ENCODE peak calls at places on chromosomes 4 and X, in four cellular contexts. S, E, B and C are unnamed samples.

GRCh38 chr4:165877291-165877690 is 4.3 kb downstream of the TLL1 start:
- DNase-seq in S (no peak), B (no peak), E (no peak), C (no peak)

GRCh38 chr4:113375964-113376666 is 326.7 kb downstream of the ANK2 start:
- DNase-seq in B (no peak), S (no peak), E (no peak), C (no peak)

GRCh38 chrX:11399481-11399880 is 106.3 kb downstream of the AMELX start:
- DNase-seq in E (no peak), B (no peak), S (no peak), C (no peak)

GRCh38 chrX:36957425-36958328 is 50.5 kb upstream of the FAM47C start:
- DNase-seq in E (no peak), B (no peak), S (no peak), C (no peak)

GRCh38 chr4:101367201-101367600 is 19.9 kb upstream of the PPP3CA start:
- DNase-seq in S (no peak), E (no peak), B (no peak), C (no peak)

GRCh38 chr4:78581626-78582025 is 30.1 kb downstream of the ANXA3 start:
- DNase-seq in B (no peak), E (no peak), S (no peak), C (no peak)

GRCh38 chrX:15465347-15465746 is 27.8 kb downstream of the PIR start:
- DNase-seq in E (no peak), B (no peak), S (no peak), C (no peak)

GRCh38 chrX:44872319-44872816 is 620 bp upstream of the KDM6A start:
- DNase-seq in E (no peak), B (no peak), S (no peak), C (peak; percentile 43)

GRCh38 chr4:180160195-180160985 is 2082.8 kb upstream of the TENM3 start:
- DNase-seq in B (peak; percentile 3), E (no peak), S (no peak), C (no peak)

GRCh38 chr4:185600801-185601200 is 65.5 kb upstream of the PDLIM3 start:
- DNase-seq in B (no peak), S (no peak), E (no peak), C (no peak)

GRCh38 chrX:103889216-103889615 is 57.2 kb upstream of the RAB9B start:
- DNase-seq in E (no peak), S (no peak), B (no peak), C (no peak)

GRCh38 chrX:103882999-103883398 is 50.9 kb upstream of the RAB9B start:
- DNase-seq in S (no peak), E (no peak), B (no peak), C (no peak)

GRCh38 chrX:103883533-103883932 is 51.5 kb upstream of the RAB9B start:
- DNase-seq in S (no peak), E (no peak), B (no peak), C (no peak)

DNA sequence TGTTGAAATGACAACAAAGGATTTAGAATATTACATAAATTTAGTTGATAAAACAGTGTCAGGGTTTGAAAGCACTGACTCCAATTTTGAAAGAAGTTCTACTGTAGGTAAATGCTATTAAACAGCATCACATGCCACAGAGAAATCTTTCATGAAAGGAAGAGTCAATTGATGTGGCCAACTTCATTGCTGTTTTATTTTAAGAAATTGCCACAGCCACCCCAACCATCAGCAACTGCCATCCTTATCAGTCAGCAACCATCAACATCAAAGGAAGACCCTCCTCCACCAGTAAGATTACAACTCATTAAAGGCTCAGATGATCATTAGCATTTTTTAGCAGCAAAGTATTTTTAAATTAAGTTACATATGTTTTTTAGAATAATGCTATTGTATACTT is 54.6 kb upstream of the RAB9B start:
- DNase-seq in B (no peak), E (no peak), S (no peak), C (no peak)
- TF ChIP-seq POLR2AphosphoS5 in B (no peak), E (no peak), S (no peak), C (no peak)

DNA sequence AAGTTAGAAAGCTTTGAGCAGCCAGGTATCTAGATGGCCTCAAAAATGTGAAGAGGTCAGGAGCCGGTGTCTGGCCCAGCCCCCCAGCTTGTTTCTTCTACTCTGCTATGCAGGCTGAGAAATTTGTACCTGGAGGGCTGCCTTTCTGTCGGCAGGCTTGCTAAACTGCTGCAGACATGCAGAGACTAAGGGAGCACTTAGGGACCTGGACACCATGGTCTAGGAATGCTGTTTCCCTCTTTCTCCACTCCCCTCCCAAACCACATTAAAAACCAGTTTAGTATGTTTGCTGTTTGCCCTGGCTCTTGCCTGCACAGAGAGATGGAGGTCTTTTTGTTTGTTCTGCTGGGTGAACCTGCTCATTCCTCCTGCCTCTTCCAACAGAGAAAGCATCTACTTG is 157.1 kb upstream of the DGKK start:
- DNase-seq in E (no peak), S (no peak), B (no peak), C (no peak)
- TF ChIP-seq TAF1 in E (no peak), S (no peak), B (no peak), C (no peak)

GRCh38 chr4:1870328-1870577 is 940 bp upstream of the NSD2 start:
- DNase-seq in E (peak; percentile 33), S (peak; percentile 70), B (peak; percentile 80), C (peak; percentile 75)
- TF ChIP-seq POLR2A in E (no peak), S (no peak), B (no peak), C (no peak)

DNA sequence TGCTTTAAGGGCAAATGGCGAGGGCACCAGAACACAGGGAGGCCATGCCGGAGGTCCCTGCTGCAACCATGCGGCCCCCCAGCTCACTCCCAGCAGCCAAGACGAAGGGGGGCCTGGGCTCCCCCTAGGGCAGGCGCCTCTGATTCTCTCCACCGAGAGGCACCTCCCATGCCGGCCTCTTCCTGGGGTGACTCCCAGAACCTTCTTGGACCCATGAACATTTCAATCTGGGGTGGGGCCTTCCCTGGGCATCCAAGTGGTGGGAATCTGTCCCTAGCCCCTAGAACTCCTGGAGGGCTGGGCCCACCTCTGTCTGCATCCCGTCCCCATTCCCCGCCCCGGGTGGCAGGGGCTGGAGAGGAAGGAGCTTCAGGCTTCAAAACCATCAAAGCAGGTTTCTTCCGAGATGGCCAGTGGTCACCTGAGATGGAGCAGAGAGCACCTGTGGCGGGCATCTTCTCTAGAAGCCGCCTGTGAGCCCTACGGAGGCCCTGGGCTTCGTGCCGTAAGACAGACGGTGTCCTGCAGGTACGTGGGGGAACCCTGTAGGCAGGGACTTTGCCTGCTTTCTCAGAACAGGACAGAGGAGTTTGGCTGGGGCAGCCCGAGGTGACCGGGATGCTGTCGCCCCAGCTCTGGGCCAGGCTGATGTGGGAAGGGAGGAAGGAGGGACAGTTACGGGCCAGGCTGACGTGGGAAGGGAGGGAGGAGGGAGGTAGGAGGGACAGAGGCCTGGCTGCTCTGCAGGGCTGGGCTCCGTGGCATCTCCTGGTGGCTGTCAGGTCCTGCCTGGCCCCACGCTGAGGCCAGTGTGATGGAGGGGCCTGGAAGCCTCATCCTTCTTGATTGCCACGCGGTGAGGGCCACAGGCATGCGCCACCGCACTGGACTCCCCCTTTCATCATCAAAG is 6.8 kb upstream of the SLC25A6 start:
- DNase-seq in S (no peak), E (no peak), B (no peak), C (no peak)
- TF ChIP-seq POLR2AphosphoS5 in S (peak; percentile 56), E (peak; percentile 58), B (no peak), C (no peak)

GRCh38 chr4:6916069-6916586 is 6.5 kb downstream of the TBC1D14 start:
- DNase-seq in E (no peak), B (no peak), S (no peak), C (no peak)

GRCh38 chr4:6917445-6918241 is 8.0 kb downstream of the TBC1D14 start:
- DNase-seq in S (no peak), B (peak; percentile 95), E (no peak), C (no peak)

GRCh38 chr4:6920174-6920573 is 10.5 kb downstream of the TBC1D14 start:
- DNase-seq in E (no peak), S (no peak), B (no peak), C (no peak)

GRCh38 chr4:6916587-6917444 is 7.2 kb downstream of the TBC1D14 start:
- DNase-seq in E (no peak), B (no peak), S (no peak), C (no peak)

GRCh38 chr4:6918345-6918744 is 8.7 kb downstream of the TBC1D14 start:
- DNase-seq in E (no peak), B (no peak), S (no peak), C (no peak)
- TF ChIP-seq TAF1 in E (no peak), B (no peak), S (no peak), C (no peak)

DNA sequence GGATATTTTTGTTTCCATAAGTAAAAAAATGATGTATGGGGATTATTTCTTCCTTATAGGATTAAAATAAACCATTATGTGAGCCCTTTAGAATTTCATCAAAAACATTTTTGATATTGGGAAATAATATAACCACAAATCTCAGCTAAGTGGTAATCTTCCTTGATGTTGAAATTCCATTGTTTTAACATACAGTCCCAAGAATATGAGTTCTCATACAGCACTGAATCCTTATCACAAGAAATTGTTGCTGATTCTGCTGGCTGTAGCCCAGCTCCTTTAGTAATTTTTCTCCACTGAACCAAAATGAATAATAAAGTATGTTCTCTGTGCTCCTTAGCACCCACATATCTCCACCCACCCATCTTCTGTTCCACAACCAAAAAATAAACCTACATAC is 41.9 kb upstream of the FAM47B start:
- DNase-seq in B (no peak), E (no peak), S (no peak), C (no peak)
- TF ChIP-seq POLR2A in B (no peak), E (no peak), S (no peak), C (no peak)

GRCh38 chrX:154097003-154097596 is 417 bp downstream of the MECP2 start:
- DNase-seq in S (peak; percentile 46), E (no peak), B (peak; percentile 58), C (peak; percentile 56)

GRCh38 chrX:154096140-154097002 is 1.1 kb downstream of the MECP2 start:
- DNase-seq in E (no peak), B (peak; percentile 12), S (no peak), C (no peak)

GRCh38 chrX:154093965-154094364 is 3.6 kb downstream of the MECP2 start:
- DNase-seq in E (no peak), S (no peak), B (no peak), C (no peak)

GRCh38 chrX:154092371-154092770 is 5.1 kb downstream of the MECP2 start:
- DNase-seq in B (no peak), E (no peak), S (no peak), C (no peak)

DNA sequence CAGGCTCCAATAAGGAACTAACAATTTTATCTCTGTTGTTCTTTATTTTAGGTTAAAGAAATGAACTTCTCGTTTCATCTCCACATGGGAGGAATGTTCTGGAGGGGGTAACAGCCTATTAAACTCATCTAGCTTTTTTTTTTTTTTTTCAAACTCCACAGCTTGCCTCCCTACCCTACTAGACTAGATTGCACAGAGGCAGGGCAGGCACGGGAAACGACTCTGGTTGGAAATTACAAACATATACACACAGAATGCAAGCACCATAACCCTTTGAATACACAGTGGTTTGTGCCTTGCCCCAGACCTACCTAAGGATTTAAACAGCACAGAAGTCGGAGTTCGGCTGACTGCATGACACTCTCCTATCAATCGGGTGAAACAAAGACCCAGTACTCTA is 2.7 kb downstream of the MECP2 start:
- DNase-seq in E (no peak), B (no peak), S (no peak), C (no peak)
- TF ChIP-seq POLR2AphosphoS5 in E (no peak), B (no peak), S (no peak), C (no peak)

DNA sequence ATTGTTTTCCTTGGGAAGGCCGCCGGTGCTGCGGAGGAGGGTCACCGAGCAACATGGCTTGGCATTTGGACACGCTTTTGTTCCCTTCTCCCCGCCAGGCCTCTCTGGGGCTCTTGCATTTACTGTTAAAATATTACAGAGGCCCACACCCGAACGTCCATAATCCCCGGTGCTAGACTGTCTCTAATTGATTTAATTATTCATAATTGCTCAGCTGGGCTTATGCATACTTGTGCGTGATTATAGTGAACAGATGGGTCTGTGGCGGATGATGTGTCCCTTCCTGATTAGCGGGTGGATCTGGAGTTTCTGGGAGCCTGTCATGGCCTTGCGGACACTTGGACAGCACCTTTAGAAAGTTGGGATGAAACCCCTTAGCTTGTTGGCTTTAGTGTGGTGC is 100.2 kb upstream of the MSX1 start:
- DNase-seq in S (no peak), B (no peak), E (no peak), C (no peak)
- TF ChIP-seq TAF1 in S (no peak), B (no peak), E (no peak), C (no peak)